ENCODE peak calls at places on chromosomes 4 and X, in six cellular contexts. O is stomach, Q is pancreas, A is A549, E is GM23338, Y is H9. P is an unnamed sample.

GRCh38 chr4:74716436-74716765 is 77.9 kb downstream of the BTC start:
- DNase-seq in E (no peak), O (no peak), Y (no peak), Q (no peak), A (no peak), P (no peak)

GRCh38 chrX:108537005-108537404 is 97.4 kb downstream of the COL4A5 start:
- DNase-seq in A (peak), O (no peak), Q (no peak), E (peak), Y (no peak), P (no peak)

GRCh38 chrX:16119353-16120220 is 3.8 kb upstream of the GRPR start:
- DNase-seq in E (no peak), A (no peak), Y (no peak), Q (no peak), O (no peak), P (no peak)

GRCh38 chr4:187046471-187046870 is 322.8 kb upstream of the FAT1 start:
- DNase-seq in O (no peak), Q (no peak), A (no peak), Y (no peak), E (no peak), P (no peak)

GRCh38 chr4:122044496-122044895 is 92.6 kb upstream of the TRPC3 start:
- DNase-seq in Y (no peak), E (no peak), O (no peak), A (no peak), Q (no peak), P (no peak)

GRCh38 chr4:172830295-172830764 is 338.3 kb upstream of the GALNT7 start:
- DNase-seq in Y (no peak), E (peak), A (no peak), O (no peak), Q (no peak), P (no peak)

GRCh38 chrX:70264784-70265183 is 3.4 kb upstream of the ARR3 start:
- DNase-seq in A (no peak), Q (no peak), O (no peak), Y (no peak), E (peak), P (no peak)

GRCh38 chrX:43676960-43677582 is 21.0 kb downstream of the MAOA start:
- DNase-seq in Q (no peak), E (peak), A (no peak), Y (no peak), O (no peak), P (no peak)

GRCh38 chr4:2977116-2978097 is 14.0 kb downstream of the GRK4 start:
- DNase-seq in O (no peak), Y (no peak), Q (no peak), E (no peak), A (no peak), P (no peak)

GRCh38 chr4:105088110-105088879 is 58.4 kb upstream of the TET2 start:
- DNase-seq in Y (peak), A (no peak), E (peak), O (no peak), Q (no peak), P (no peak)

GRCh38 chr4:18815779-18816173 is 794.2 kb upstream of the LCORL start:
- DNase-seq in E (no peak), A (no peak), Y (no peak), O (no peak), Q (no peak), P (no peak)

GRCh38 chr4:140151700-140152014 is 2.3 kb downstream of the MAML3 start:
- DNase-seq in E (peak), A (peak), Y (peak), O (peak), Q (no peak), P (peak)

GRCh38 chr4:74114234-74114633 is 15.2 kb upstream of the CXCL2 start:
- DNase-seq in A (no peak), Q (no peak), Y (no peak), O (no peak), E (no peak), P (no peak)

GRCh38 chr4:87073570-87074470 is 139.0 kb downstream of the AFF1 start:
- DNase-seq in O (no peak), Y (no peak), E (no peak), A (no peak), Q (no peak), P (no peak)

GRCh38 chr4:123621072-123621705 is 224.6 kb downstream of the SPRY1 start:
- DNase-seq in E (no peak), Y (no peak), O (no peak), A (no peak), Q (no peak), P (no peak)

GRCh38 chrX:129597905-129598304 is 56.9 kb downstream of the APLN start:
- DNase-seq in A (no peak), O (no peak), Y (no peak), E (no peak), Q (no peak), P (no peak)

GRCh38 chr4:77818667-77819408 is at the start of gene CNOT6L:
- DNase-seq in Q (peak), E (peak), A (peak), O (peak), Y (peak), P (peak)

GRCh38 chrX:105323951-105324350 is 103.5 kb upstream of the TEX13A start:
- DNase-seq in O (no peak), A (no peak), Y (no peak), Q (no peak), E (no peak), P (no peak)

GRCh38 chr4:70559216-70559830 is 32.7 kb upstream of the AMBN start:
- DNase-seq in Y (no peak), E (peak), O (peak), A (peak), Q (no peak), P (no peak)

DNA sequence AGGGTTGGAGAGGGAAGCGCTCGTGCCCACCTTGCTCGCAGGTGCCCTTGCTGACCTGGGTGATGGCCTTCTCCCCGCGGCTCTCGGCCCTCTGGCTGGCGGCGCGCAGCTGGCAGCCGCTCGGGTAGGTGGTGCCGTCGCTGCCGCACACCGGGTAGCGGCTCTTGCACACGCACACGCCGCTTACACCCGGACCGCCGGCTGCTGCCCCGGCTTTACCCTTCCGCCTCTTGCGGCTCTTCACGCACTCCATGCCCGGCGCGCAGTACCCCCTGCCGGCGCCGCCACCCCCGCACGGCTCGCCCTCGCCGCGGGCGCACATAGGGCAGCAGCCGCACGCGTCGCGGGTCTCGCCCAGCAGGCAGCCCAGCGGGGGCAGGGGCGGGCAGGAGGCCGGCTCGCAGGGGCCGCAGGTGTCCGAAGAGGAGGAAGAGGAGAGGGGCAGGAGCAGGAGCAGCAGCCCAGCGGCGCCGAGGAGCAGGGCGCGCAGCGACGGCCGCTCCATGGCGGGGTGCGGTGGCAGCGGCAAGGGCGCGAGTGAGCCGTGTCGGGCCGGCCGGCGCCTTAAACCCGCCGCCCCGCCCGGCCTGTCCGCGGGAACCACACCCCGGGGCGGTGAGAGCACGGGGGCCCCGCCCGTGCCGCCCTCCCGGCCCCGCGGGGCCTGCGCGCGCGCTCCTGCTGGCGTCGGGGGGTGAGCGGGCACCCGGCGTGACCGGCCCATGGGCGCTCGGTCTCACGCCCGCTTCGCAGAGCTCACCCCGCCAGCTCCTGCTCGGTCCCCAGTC is at the start of gene IGFBP7:
- DNase-seq in Q (peak), E (peak), Y (no peak), O (peak), A (no peak), P (peak)
- H3K27ac ChIP-seq in Q (peak), E (no peak), Y (no peak), O (peak), A (peak), P (peak)

DNA sequence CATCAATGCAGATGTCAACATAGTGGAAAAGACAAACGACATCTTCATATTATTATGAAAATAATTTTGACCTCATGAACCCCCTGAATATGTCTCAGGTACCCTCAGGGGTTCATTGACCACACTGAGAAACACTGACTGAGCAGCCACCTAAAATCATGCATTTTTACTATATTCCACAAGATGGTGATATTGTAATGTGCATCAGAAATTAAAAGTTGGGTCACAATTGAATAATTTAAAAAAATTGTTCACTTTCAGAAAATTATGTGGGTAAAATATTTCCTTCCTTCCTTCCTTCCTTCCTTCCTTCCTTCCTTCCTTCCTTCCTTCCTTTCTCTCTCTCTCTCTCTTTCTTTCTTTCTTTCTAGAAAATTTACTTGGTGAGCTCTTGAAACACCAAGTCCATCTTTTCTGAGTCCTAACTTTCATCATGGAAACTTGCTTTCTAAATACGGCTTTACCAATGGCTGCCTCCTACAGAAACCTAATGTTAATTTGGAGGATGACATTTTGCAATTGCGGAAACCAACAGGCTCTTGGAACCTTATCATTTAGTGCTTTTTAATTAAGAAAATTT is 103.6 kb downstream of the RTL3 start:
- DNase-seq in E (no peak), O (no peak), A (no peak), Y (no peak), Q (no peak), P (no peak)
- TF ChIP-seq CTCF in E (peak), O (no peak), A (peak), Y (peak), Q (peak), P (peak)

GRCh38 chrX:21998037-21998436 is 34.1 kb upstream of the PHEX start:
- DNase-seq in Y (no peak), A (no peak), O (no peak), Q (no peak), E (no peak), P (no peak)
- H3K27ac ChIP-seq in Y (no peak), A (peak), O (no peak), Q (no peak), E (no peak), P (no peak)

GRCh38 chr4:156596026-156596425 is 375.6 kb downstream of the PDGFC start:
- DNase-seq in Q (no peak), O (no peak), Y (no peak), E (no peak), A (no peak), P (no peak)
- TF ChIP-seq CTCF in Q (no peak), O (no peak), Y (no peak), E (no peak), A (no peak), P (no peak)